ENCODE peak calls at places on chromosome 1, in eight cellular contexts. One of them, this sample, is unnamed.

GRCh38 chr1:144101397-144102050 is 129.7 kb upstream of the FAM72C start:
- DNase-seq in Calu3: no peak
- DNase-seq in uterus: peak
- DNase-seq in heart right ventricle: peak
- DNase-seq in mammary epithelial cell: peak
- DNase-seq in CD4-positive, alpha-beta T cell: peak
- DNase-seq in activated B cell treated with CpG ODN at 0.5 μM for 24 hours: peak
- DNase-seq in choroid plexus epithelial cell: no peak
- DNase-seq in this sample: peak

GRCh38 chr1:167500283-167500860 is 18.0 kb downstream of the CD247 start:
- DNase-seq in activated B cell treated with CpG ODN at 0.5 μM for 24 hours: no peak
- DNase-seq in Calu3: no peak
- DNase-seq in uterus: no peak
- DNase-seq in CD4-positive, alpha-beta T cell: no peak
- DNase-seq in mammary epithelial cell: no peak
- DNase-seq in choroid plexus epithelial cell: no peak
- DNase-seq in heart right ventricle: no peak
- DNase-seq in this sample: no peak

GRCh38 chr1:94253456-94254042 is 16.2 kb upstream of the ARHGAP29 start:
- DNase-seq in Calu3: no peak
- DNase-seq in choroid plexus epithelial cell: no peak
- DNase-seq in heart right ventricle: no peak
- DNase-seq in mammary epithelial cell: no peak
- DNase-seq in activated B cell treated with CpG ODN at 0.5 μM for 24 hours: no peak
- DNase-seq in CD4-positive, alpha-beta T cell: no peak
- DNase-seq in uterus: no peak
- DNase-seq in this sample: no peak

GRCh38 chr1:33143698-33144097 is 38.1 kb downstream of the TRIM62 start:
- DNase-seq in uterus: no peak
- DNase-seq in Calu3: no peak
- DNase-seq in activated B cell treated with CpG ODN at 0.5 μM for 24 hours: no peak
- DNase-seq in choroid plexus epithelial cell: peak
- DNase-seq in CD4-positive, alpha-beta T cell: no peak
- DNase-seq in mammary epithelial cell: no peak
- DNase-seq in heart right ventricle: no peak
- DNase-seq in this sample: no peak

GRCh38 chr1:205270764-205271163 is 43.0 kb downstream of the TMCC2 start:
- DNase-seq in heart right ventricle: no peak
- DNase-seq in choroid plexus epithelial cell: peak
- DNase-seq in Calu3: no peak
- DNase-seq in uterus: no peak
- DNase-seq in CD4-positive, alpha-beta T cell: no peak
- DNase-seq in mammary epithelial cell: peak
- DNase-seq in activated B cell treated with CpG ODN at 0.5 μM for 24 hours: no peak
- DNase-seq in this sample: no peak

GRCh38 chr1:232687304-232687703 is 57.4 kb upstream of the SIPA1L2 start:
- DNase-seq in mammary epithelial cell: no peak
- DNase-seq in CD4-positive, alpha-beta T cell: no peak
- DNase-seq in activated B cell treated with CpG ODN at 0.5 μM for 24 hours: no peak
- DNase-seq in choroid plexus epithelial cell: no peak
- DNase-seq in Calu3: no peak
- DNase-seq in uterus: no peak
- DNase-seq in heart right ventricle: no peak
- DNase-seq in this sample: no peak

GRCh38 chr1:194024659-194025058 is 838.2 kb upstream of the B3GALT2 start:
- DNase-seq in activated B cell treated with CpG ODN at 0.5 μM for 24 hours: no peak
- DNase-seq in heart right ventricle: no peak
- DNase-seq in Calu3: peak
- DNase-seq in choroid plexus epithelial cell: peak
- DNase-seq in mammary epithelial cell: peak
- DNase-seq in CD4-positive, alpha-beta T cell: no peak
- DNase-seq in uterus: no peak
- DNase-seq in this sample: no peak

GRCh38 chr1:204080163-204080903 is 7.4 kb downstream of the SOX13 start:
- DNase-seq in CD4-positive, alpha-beta T cell: no peak
- DNase-seq in uterus: peak
- DNase-seq in choroid plexus epithelial cell: peak
- DNase-seq in activated B cell treated with CpG ODN at 0.5 μM for 24 hours: no peak
- DNase-seq in heart right ventricle: peak
- DNase-seq in mammary epithelial cell: peak
- DNase-seq in Calu3: peak
- DNase-seq in this sample: no peak

GRCh38 chr1:231883382-231883781 is 256.8 kb downstream of the DISC1 start:
- DNase-seq in choroid plexus epithelial cell: no peak
- DNase-seq in uterus: no peak
- DNase-seq in heart right ventricle: no peak
- DNase-seq in activated B cell treated with CpG ODN at 0.5 μM for 24 hours: no peak
- DNase-seq in Calu3: no peak
- DNase-seq in mammary epithelial cell: no peak
- DNase-seq in CD4-positive, alpha-beta T cell: no peak
- DNase-seq in this sample: no peak

GRCh38 chr1:5444365-5444890 is 547.8 kb downstream of the NPHP4 start:
- DNase-seq in Calu3: no peak
- DNase-seq in CD4-positive, alpha-beta T cell: no peak
- DNase-seq in choroid plexus epithelial cell: no peak
- DNase-seq in uterus: no peak
- DNase-seq in heart right ventricle: no peak
- DNase-seq in mammary epithelial cell: no peak
- DNase-seq in activated B cell treated with CpG ODN at 0.5 μM for 24 hours: no peak
- DNase-seq in this sample: no peak

GRCh38 chr1:91732291-91732953 is 153.5 kb downstream of the TGFBR3 start:
- DNase-seq in choroid plexus epithelial cell: peak
- DNase-seq in uterus: peak
- DNase-seq in mammary epithelial cell: peak
- DNase-seq in heart right ventricle: no peak
- DNase-seq in activated B cell treated with CpG ODN at 0.5 μM for 24 hours: no peak
- DNase-seq in CD4-positive, alpha-beta T cell: no peak
- DNase-seq in Calu3: peak
- DNase-seq in this sample: no peak

GRCh38 chr1:118785246-118785645 is 202.9 kb downstream of the TBX15 start:
- DNase-seq in activated B cell treated with CpG ODN at 0.5 μM for 24 hours: no peak
- DNase-seq in mammary epithelial cell: peak
- DNase-seq in uterus: no peak
- DNase-seq in heart right ventricle: no peak
- DNase-seq in choroid plexus epithelial cell: peak
- DNase-seq in Calu3: peak
- DNase-seq in CD4-positive, alpha-beta T cell: no peak
- DNase-seq in this sample: no peak

GRCh38 chr1:27567183-27567526 is 36.8 kb downstream of the AHDC1 start:
- DNase-seq in CD4-positive, alpha-beta T cell: no peak
- DNase-seq in Calu3: no peak
- DNase-seq in choroid plexus epithelial cell: no peak
- DNase-seq in activated B cell treated with CpG ODN at 0.5 μM for 24 hours: no peak
- DNase-seq in uterus: peak
- DNase-seq in heart right ventricle: no peak
- DNase-seq in mammary epithelial cell: no peak
- DNase-seq in this sample: no peak

GRCh38 chr1:3363023-3363422 is 91.4 kb upstream of the ARHGEF16 start:
- DNase-seq in activated B cell treated with CpG ODN at 0.5 μM for 24 hours: no peak
- DNase-seq in mammary epithelial cell: no peak
- DNase-seq in choroid plexus epithelial cell: no peak
- DNase-seq in heart right ventricle: no peak
- DNase-seq in Calu3: no peak
- DNase-seq in CD4-positive, alpha-beta T cell: no peak
- DNase-seq in uterus: no peak
- DNase-seq in this sample: no peak

GRCh38 chr1:3364983-3365382 is 89.5 kb upstream of the ARHGEF16 start:
- DNase-seq in CD4-positive, alpha-beta T cell: no peak
- DNase-seq in heart right ventricle: no peak
- DNase-seq in uterus: no peak
- DNase-seq in Calu3: no peak
- DNase-seq in activated B cell treated with CpG ODN at 0.5 μM for 24 hours: no peak
- DNase-seq in mammary epithelial cell: no peak
- DNase-seq in choroid plexus epithelial cell: no peak
- DNase-seq in this sample: no peak

GRCh38 chr1:3365519-3366158 is 88.8 kb upstream of the ARHGEF16 start:
- DNase-seq in Calu3: no peak
- DNase-seq in uterus: no peak
- DNase-seq in heart right ventricle: no peak
- DNase-seq in activated B cell treated with CpG ODN at 0.5 μM for 24 hours: no peak
- DNase-seq in mammary epithelial cell: no peak
- DNase-seq in CD4-positive, alpha-beta T cell: no peak
- DNase-seq in choroid plexus epithelial cell: no peak
- DNase-seq in this sample: no peak

GRCh38 chr1:3364526-3364925 is 89.9 kb upstream of the ARHGEF16 start:
- DNase-seq in uterus: no peak
- DNase-seq in choroid plexus epithelial cell: no peak
- DNase-seq in heart right ventricle: no peak
- DNase-seq in CD4-positive, alpha-beta T cell: no peak
- DNase-seq in activated B cell treated with CpG ODN at 0.5 μM for 24 hours: no peak
- DNase-seq in Calu3: no peak
- DNase-seq in mammary epithelial cell: no peak
- DNase-seq in this sample: no peak

DNA sequence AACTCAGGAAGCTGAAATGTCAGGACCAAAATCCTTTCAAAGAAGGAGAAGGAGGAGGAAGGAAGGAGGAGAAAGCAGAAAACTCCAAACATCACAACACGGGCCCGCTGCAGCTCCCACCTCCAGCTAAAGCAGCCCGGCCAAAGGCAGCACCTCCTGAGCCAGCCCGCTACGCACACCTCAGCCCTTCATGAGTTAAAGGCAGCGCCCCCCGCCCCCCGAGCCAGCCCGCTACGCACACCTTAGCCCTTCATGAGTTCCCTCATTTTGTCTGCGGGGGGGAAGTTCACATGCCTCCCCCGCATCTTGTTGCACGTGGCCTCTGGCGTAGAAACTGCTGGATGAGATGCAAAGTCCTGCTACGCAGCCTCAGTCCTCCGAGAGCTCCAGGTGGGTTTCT is 90.7 kb upstream of the ARHGEF16 start:
- DNase-seq in mammary epithelial cell: no peak
- DNase-seq in choroid plexus epithelial cell: no peak
- DNase-seq in heart right ventricle: no peak
- DNase-seq in CD4-positive, alpha-beta T cell: no peak
- DNase-seq in activated B cell treated with CpG ODN at 0.5 μM for 24 hours: no peak
- DNase-seq in Calu3: no peak
- DNase-seq in uterus: no peak
- DNase-seq in this sample: no peak
- TF ChIP-seq CTCF in mammary epithelial cell: no peak
- TF ChIP-seq CTCF in choroid plexus epithelial cell: no peak
- TF ChIP-seq CTCF in heart right ventricle: no peak
- TF ChIP-seq CTCF in CD4-positive, alpha-beta T cell: no peak
- TF ChIP-seq CTCF in activated B cell treated with CpG ODN at 0.5 μM for 24 hours: no peak
- TF ChIP-seq CTCF in Calu3: no peak
- TF ChIP-seq CTCF in uterus: no peak
- TF ChIP-seq CTCF in this sample: no peak

GRCh38 chr1:107787299-107787698 is 177.7 kb downstream of the VAV3 start:
- DNase-seq in activated B cell treated with CpG ODN at 0.5 μM for 24 hours: no peak
- DNase-seq in CD4-positive, alpha-beta T cell: no peak
- DNase-seq in uterus: no peak
- DNase-seq in choroid plexus epithelial cell: peak
- DNase-seq in Calu3: no peak
- DNase-seq in mammary epithelial cell: no peak
- DNase-seq in heart right ventricle: no peak
- DNase-seq in this sample: no peak
- TF ChIP-seq CTCF in activated B cell treated with CpG ODN at 0.5 μM for 24 hours: no peak
- TF ChIP-seq CTCF in CD4-positive, alpha-beta T cell: no peak
- TF ChIP-seq CTCF in uterus: no peak
- TF ChIP-seq CTCF in choroid plexus epithelial cell: peak
- TF ChIP-seq CTCF in Calu3: no peak
- TF ChIP-seq CTCF in mammary epithelial cell: peak
- TF ChIP-seq CTCF in heart right ventricle: peak
- TF ChIP-seq CTCF in this sample: no peak

GRCh38 chr1:40860706-40861226 is 1.4 kb downstream of the CITED4 start:
- DNase-seq in choroid plexus epithelial cell: no peak
- DNase-seq in heart right ventricle: peak
- DNase-seq in uterus: no peak
- DNase-seq in Calu3: no peak
- DNase-seq in CD4-positive, alpha-beta T cell: no peak
- DNase-seq in mammary epithelial cell: no peak
- DNase-seq in activated B cell treated with CpG ODN at 0.5 μM for 24 hours: no peak
- DNase-seq in this sample: peak

GRCh38 chr1:40859017-40859416 is 3.1 kb downstream of the CITED4 start:
- DNase-seq in choroid plexus epithelial cell: no peak
- DNase-seq in uterus: no peak
- DNase-seq in CD4-positive, alpha-beta T cell: no peak
- DNase-seq in mammary epithelial cell: no peak
- DNase-seq in activated B cell treated with CpG ODN at 0.5 μM for 24 hours: no peak
- DNase-seq in heart right ventricle: no peak
- DNase-seq in Calu3: no peak
- DNase-seq in this sample: no peak

GRCh38 chr1:40866408-40866788 is 4.2 kb upstream of the CITED4 start:
- DNase-seq in activated B cell treated with CpG ODN at 0.5 μM for 24 hours: no peak
- DNase-seq in mammary epithelial cell: no peak
- DNase-seq in heart right ventricle: no peak
- DNase-seq in uterus: no peak
- DNase-seq in CD4-positive, alpha-beta T cell: no peak
- DNase-seq in Calu3: no peak
- DNase-seq in choroid plexus epithelial cell: peak
- DNase-seq in this sample: no peak

GRCh38 chr1:40861227-40862003 is 748 bp downstream of the CITED4 start:
- DNase-seq in activated B cell treated with CpG ODN at 0.5 μM for 24 hours: peak
- DNase-seq in Calu3: no peak
- DNase-seq in CD4-positive, alpha-beta T cell: no peak
- DNase-seq in uterus: peak
- DNase-seq in heart right ventricle: peak
- DNase-seq in mammary epithelial cell: peak
- DNase-seq in choroid plexus epithelial cell: peak
- DNase-seq in this sample: no peak

GRCh38 chr1:40862008-40862863 is at the start of gene CITED4:
- DNase-seq in heart right ventricle: peak
- DNase-seq in mammary epithelial cell: peak
- DNase-seq in CD4-positive, alpha-beta T cell: peak
- DNase-seq in uterus: peak
- DNase-seq in Calu3: peak
- DNase-seq in choroid plexus epithelial cell: peak
- DNase-seq in activated B cell treated with CpG ODN at 0.5 μM for 24 hours: peak
- DNase-seq in this sample: peak
- TF ChIP-seq CTCF in heart right ventricle: peak
- TF ChIP-seq CTCF in mammary epithelial cell: peak
- TF ChIP-seq CTCF in CD4-positive, alpha-beta T cell: no peak
- TF ChIP-seq CTCF in uterus: peak
- TF ChIP-seq CTCF in Calu3: peak
- TF ChIP-seq CTCF in choroid plexus epithelial cell: peak
- TF ChIP-seq CTCF in activated B cell treated with CpG ODN at 0.5 μM for 24 hours: no peak
- TF ChIP-seq CTCF in this sample: no peak

DNA sequence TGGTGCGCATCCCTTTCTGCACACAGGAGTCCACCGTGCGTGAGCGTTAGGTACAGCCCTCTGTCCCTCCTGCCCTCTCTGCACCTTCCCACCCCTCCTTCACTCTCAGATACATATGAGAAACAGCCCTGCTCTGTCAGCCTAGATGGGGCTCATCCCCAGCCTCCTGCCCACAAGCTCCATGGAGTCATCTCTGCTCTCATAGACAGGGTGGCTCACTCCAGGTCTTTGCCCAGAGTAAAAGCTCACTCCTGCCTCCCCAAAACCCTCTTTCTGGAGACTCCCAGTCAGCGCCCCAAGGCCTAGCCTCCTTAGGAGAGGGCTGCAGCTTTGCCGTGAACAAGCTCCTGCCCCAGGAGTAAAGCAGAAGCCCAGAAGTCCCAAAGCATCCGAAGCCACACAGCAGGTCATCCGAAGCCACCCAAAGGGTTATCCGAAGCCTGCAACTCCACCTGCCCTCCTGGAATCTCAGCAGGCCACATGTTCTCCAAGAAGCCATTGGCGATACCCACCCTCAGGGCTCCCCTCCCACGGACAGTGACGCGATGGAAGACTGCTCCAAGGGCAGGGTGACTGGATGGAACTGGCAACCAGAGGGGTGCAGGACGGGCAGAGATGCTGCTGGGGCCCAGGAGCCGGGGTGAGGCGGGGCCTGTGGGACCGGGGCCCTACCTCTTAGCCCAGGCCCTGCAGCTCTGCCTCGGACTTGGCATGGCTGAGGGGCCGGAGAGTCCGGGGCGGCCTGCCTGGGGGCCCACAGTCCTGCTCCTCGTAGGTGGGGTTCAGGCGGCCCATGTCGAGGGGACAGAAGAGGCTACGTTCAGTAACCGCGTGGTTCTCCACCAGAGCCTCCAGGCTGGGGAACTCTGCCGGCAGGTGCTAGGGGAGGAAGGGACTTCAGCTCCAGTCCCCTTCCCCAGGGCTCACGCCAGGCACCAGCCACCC is 3.6 kb upstream of the KIF17 start:
- DNase-seq in activated B cell treated with CpG ODN at 0.5 μM for 24 hours: no peak
- DNase-seq in CD4-positive, alpha-beta T cell: no peak
- DNase-seq in heart right ventricle: no peak
- DNase-seq in choroid plexus epithelial cell: no peak
- DNase-seq in mammary epithelial cell: no peak
- DNase-seq in Calu3: no peak
- DNase-seq in uterus: peak
- DNase-seq in this sample: peak
- TF ChIP-seq CTCF in activated B cell treated with CpG ODN at 0.5 μM for 24 hours: no peak
- TF ChIP-seq CTCF in CD4-positive, alpha-beta T cell: no peak
- TF ChIP-seq CTCF in heart right ventricle: no peak
- TF ChIP-seq CTCF in choroid plexus epithelial cell: no peak
- TF ChIP-seq CTCF in mammary epithelial cell: no peak
- TF ChIP-seq CTCF in Calu3: no peak
- TF ChIP-seq CTCF in uterus: no peak
- TF ChIP-seq CTCF in this sample: no peak

This sample was measured in CD14-positive monocyte.